ENCODE peak calls at places on chromosomes 12 and 14, in nine cellular contexts. A is GM12878, F is HCT116, V is suprapubic skin, P is prostate gland, T is GM12891, J is breast epithelium, G is K562, U is transverse colon. O is an unnamed sample.

GRCh38 chr12:13200841-13201240 is 4.3 kb downstream of the EMP1 start:
- DNase-seq in A (no peak), F (no peak), V (no peak), P (no peak), T (no peak), J (no peak), G (no peak), U (no peak), O (no peak)

GRCh38 chr12:214005-214736 is at the start of gene SLC6A12:
- DNase-seq in A (no peak), F (no peak), V (no peak), P (no peak), T (no peak), J (no peak), G (no peak), U (no peak), O (no peak)

GRCh38 chr12:128817115-128818015 is 6.4 kb downstream of the SLC15A4 start:
- DNase-seq in A (peak), F (no peak), V (peak), P (no peak), T (no peak), J (peak), G (no peak), U (peak), O (no peak)

GRCh38 chr12:50611021-50611420 is 106.2 kb downstream of the DIP2B start:
- DNase-seq in A (no peak), F (no peak), V (no peak), P (no peak), T (no peak), J (no peak), G (no peak), U (no peak), O (no peak)

GRCh38 chr12:42904683-42905418 is 315.3 kb upstream of the PRICKLE1 start:
- DNase-seq in A (no peak), F (no peak), V (no peak), P (no peak), T (no peak), J (no peak), G (no peak), U (no peak), O (no peak)

GRCh38 chr12:34395056-34396005 is 373.0 kb downstream of the ALG10 start:
- DNase-seq in A (no peak), F (no peak), V (peak), P (no peak), T (no peak), J (peak), G (no peak), U (peak), O (no peak)

GRCh38 chr12:26276709-26277108 is 81.3 kb downstream of the SSPN start:
- DNase-seq in A (no peak), F (no peak), V (no peak), P (no peak), T (no peak), J (no peak), G (no peak), U (no peak), O (no peak)

GRCh38 chr12:100190013-100190394 is 10.6 kb upstream of the ACTR6 start:
- DNase-seq in A (no peak), F (no peak), V (no peak), P (no peak), T (no peak), J (no peak), G (no peak), U (no peak), O (no peak)

GRCh38 chr12:24960222-24960855 is 11.4 kb upstream of the BCAT1 start:
- DNase-seq in A (peak), F (peak), V (no peak), P (no peak), T (no peak), J (no peak), G (peak), U (peak), O (no peak)

GRCh38 chr12:90809941-90810340 is 145.0 kb downstream of the CCER1 start:
- DNase-seq in A (no peak), F (no peak), V (no peak), P (no peak), T (no peak), J (no peak), G (no peak), U (no peak), O (no peak)

GRCh38 chr12:128654462-128654861 is 169.3 kb downstream of the SLC15A4 start:
- DNase-seq in A (no peak), F (no peak), V (no peak), P (no peak), T (no peak), J (no peak), G (no peak), U (no peak), O (no peak)

GRCh38 chr12:121137512-121137911 is 4.8 kb downstream of the P2RX7 start:
- DNase-seq in A (no peak), F (no peak), V (no peak), P (no peak), T (no peak), J (no peak), G (no peak), U (no peak), O (no peak)

GRCh38 chr14:83975435-83976222 is 1554.3 kb upstream of the FLRT2 start:
- DNase-seq in A (no peak), F (no peak), V (no peak), P (no peak), T (no peak), J (no peak), G (no peak), U (no peak), O (no peak)

GRCh38 chr14:67962215-67962644 is 142.7 kb downstream of the RAD51B start:
- DNase-seq in A (peak), F (no peak), V (no peak), P (no peak), T (peak), J (no peak), G (no peak), U (no peak), O (peak)

GRCh38 chr14:55102141-55102547 is 26.9 kb upstream of the LGALS3 start:
- DNase-seq in A (peak), F (no peak), V (peak), P (peak), T (no peak), J (peak), G (no peak), U (peak), O (no peak)

DNA sequence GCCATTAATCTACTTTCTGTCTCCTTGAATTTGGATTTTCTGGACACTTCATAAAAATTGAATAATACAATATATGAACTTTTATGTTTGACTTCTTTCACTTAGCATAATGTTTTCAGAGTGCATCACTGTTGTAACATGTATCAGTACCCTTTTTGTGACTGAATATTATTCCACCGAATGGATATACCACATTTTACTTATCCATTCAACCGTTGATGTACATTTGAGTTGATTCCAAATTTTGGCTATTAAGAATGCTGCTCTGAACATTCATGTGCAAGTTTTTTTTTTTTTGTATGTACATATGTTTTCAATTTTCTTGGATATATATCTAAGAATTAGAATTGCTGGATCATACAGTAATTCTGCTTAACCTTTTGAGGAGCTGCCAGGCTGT is 43.2 kb downstream of the CPSF2 start:
- DNase-seq in A (no peak), F (no peak), V (no peak), P (no peak), T (no peak), J (no peak), G (no peak), U (no peak), O (no peak)
- TF ChIP-seq POLR2AphosphoS5 in A (no peak), F (no peak), V (no peak), P (no peak), T (no peak), J (no peak), G (no peak), U (no peak), O (no peak)

GRCh38 chr12:101854747-101855146 is 22.6 kb upstream of the DRAM1 start:
- DNase-seq in A (no peak), F (no peak), V (no peak), P (no peak), T (no peak), J (no peak), G (no peak), U (no peak), O (no peak)
- TF ChIP-seq POLR2A in A (no peak), F (no peak), V (no peak), P (no peak), T (no peak), J (no peak), G (no peak), U (no peak), O (no peak)

GRCh38 chr12:69548687-69549086 is 36.6 kb upstream of the CCT2 start:
- DNase-seq in A (no peak), F (no peak), V (no peak), P (no peak), T (no peak), J (no peak), G (no peak), U (no peak), O (no peak)

GRCh38 chr12:69550951-69551350 is 34.3 kb upstream of the CCT2 start:
- DNase-seq in A (no peak), F (no peak), V (no peak), P (no peak), T (no peak), J (no peak), G (no peak), U (no peak), O (no peak)

GRCh38 chr12:69556383-69556782 is 28.9 kb upstream of the CCT2 start:
- DNase-seq in A (no peak), F (no peak), V (no peak), P (no peak), T (no peak), J (no peak), G (no peak), U (no peak), O (no peak)

GRCh38 chr12:69555461-69555860 is 29.8 kb upstream of the CCT2 start:
- DNase-seq in A (no peak), F (no peak), V (no peak), P (no peak), T (no peak), J (no peak), G (no peak), U (no peak), O (no peak)

DNA sequence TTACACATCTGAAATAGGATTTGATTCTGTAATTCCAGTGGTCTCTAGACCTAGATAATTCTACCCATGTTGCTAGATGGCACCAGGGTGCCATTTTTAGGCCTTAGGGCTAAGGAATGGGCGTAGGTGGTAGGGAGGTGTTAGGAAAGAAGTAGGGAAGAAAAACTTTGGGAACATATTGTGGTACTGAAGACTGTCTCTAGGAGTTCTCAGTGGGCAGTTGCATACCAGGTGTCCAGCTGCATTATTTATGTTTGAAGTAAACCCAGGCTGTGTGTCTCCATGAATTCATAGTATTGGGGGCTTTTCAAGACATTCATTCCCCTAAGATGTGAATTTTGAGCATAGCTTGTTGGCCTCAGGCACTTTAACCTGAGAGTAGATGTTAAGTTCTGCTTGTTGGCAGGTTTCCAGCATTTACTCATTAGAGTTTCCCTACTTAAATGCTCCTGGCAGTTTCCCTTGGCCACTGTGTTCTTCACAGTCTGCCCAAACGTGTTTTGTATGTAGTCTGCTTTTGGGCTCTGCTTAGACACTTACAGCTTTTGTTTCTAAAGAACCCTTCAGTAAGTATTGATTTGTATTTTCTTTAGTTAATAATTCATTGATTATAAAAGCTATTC is 31.5 kb upstream of the CCT2 start:
- DNase-seq in A (no peak), F (no peak), V (no peak), P (peak), T (no peak), J (peak), G (peak), U (no peak), O (no peak)
- TF ChIP-seq POLR2AphosphoS5 in A (no peak), F (no peak), V (no peak), P (peak), T (no peak), J (no peak), G (no peak), U (no peak), O (no peak)

GRCh38 chr12:6336079-6336858 is 5.6 kb downstream of the TNFRSF1A start:
- DNase-seq in A (no peak), F (peak), V (peak), P (peak), T (no peak), J (peak), G (peak), U (peak), O (no peak)
- TF ChIP-seq POLR2A in A (peak), F (peak), V (no peak), P (peak), T (no peak), J (peak), G (peak), U (peak), O (no peak)

O was measured in GM12892.